ENCODE peak calls at places on chromosomes 3 and 15, in ten cellular contexts. One of them, this sample, is unnamed. For H3K4me1, the result is how much of the 10 kb centered on the place peaks cover.

GRCh38 chr15:42094512-42094963 is at the start of gene PLA2G4D:
- DNase-seq in ovary: no peak
- DNase-seq in endodermal cell: no peak
- DNase-seq in endothelial cell of umbilical vein: no peak
- DNase-seq in psoas muscle: no peak
- DNase-seq in CD8-positive, alpha-beta T cell: no peak
- DNase-seq in left ventricle myocardium inferior: no peak
- DNase-seq in right cardiac atrium: no peak
- DNase-seq in PC-3: peak
- DNase-seq in prostate gland: no peak
- DNase-seq in this sample: no peak

GRCh38 chr3:62875103-62876002 is at the start of gene CADPS:
- DNase-seq in ovary: no peak
- DNase-seq in endodermal cell: peak
- DNase-seq in endothelial cell of umbilical vein: no peak
- DNase-seq in psoas muscle: no peak
- DNase-seq in CD8-positive, alpha-beta T cell: no peak
- DNase-seq in left ventricle myocardium inferior: peak
- DNase-seq in right cardiac atrium: peak
- DNase-seq in PC-3: no peak
- DNase-seq in prostate gland: no peak
- DNase-seq in this sample: no peak

GRCh38 chr3:177978948-177979347 is 557.3 kb upstream of the KCNMB2 start:
- DNase-seq in ovary: no peak
- DNase-seq in endodermal cell: no peak
- DNase-seq in endothelial cell of umbilical vein: no peak
- DNase-seq in psoas muscle: no peak
- DNase-seq in CD8-positive, alpha-beta T cell: no peak
- DNase-seq in left ventricle myocardium inferior: no peak
- DNase-seq in right cardiac atrium: no peak
- DNase-seq in PC-3: no peak
- DNase-seq in prostate gland: no peak
- DNase-seq in this sample: no peak

GRCh38 chr15:41849861-41850260 is 11.2 kb downstream of the PLA2G4B start:
- DNase-seq in ovary: no peak
- DNase-seq in endodermal cell: no peak
- DNase-seq in endothelial cell of umbilical vein: no peak
- DNase-seq in psoas muscle: no peak
- DNase-seq in CD8-positive, alpha-beta T cell: no peak
- DNase-seq in left ventricle myocardium inferior: no peak
- DNase-seq in right cardiac atrium: no peak
- DNase-seq in PC-3: no peak
- DNase-seq in prostate gland: peak
- DNase-seq in this sample: no peak

GRCh38 chr3:123611077-123611476 is 26.2 kb upstream of the HACD2 start:
- DNase-seq in ovary: no peak
- DNase-seq in endodermal cell: no peak
- DNase-seq in endothelial cell of umbilical vein: peak
- DNase-seq in psoas muscle: no peak
- DNase-seq in CD8-positive, alpha-beta T cell: no peak
- DNase-seq in left ventricle myocardium inferior: no peak
- DNase-seq in right cardiac atrium: no peak
- DNase-seq in PC-3: no peak
- DNase-seq in prostate gland: no peak
- DNase-seq in this sample: no peak

GRCh38 chr15:95826831-95827230 is 503.7 kb upstream of the NR2F2 start:
- DNase-seq in ovary: no peak
- DNase-seq in endodermal cell: peak
- DNase-seq in endothelial cell of umbilical vein: no peak
- DNase-seq in psoas muscle: no peak
- DNase-seq in CD8-positive, alpha-beta T cell: no peak
- DNase-seq in left ventricle myocardium inferior: no peak
- DNase-seq in right cardiac atrium: no peak
- DNase-seq in PC-3: peak
- DNase-seq in prostate gland: no peak
- DNase-seq in this sample: no peak

GRCh38 chr3:103968131-103968530 is 1398.6 kb upstream of the ALCAM start:
- DNase-seq in ovary: no peak
- DNase-seq in endodermal cell: no peak
- DNase-seq in endothelial cell of umbilical vein: no peak
- DNase-seq in psoas muscle: no peak
- DNase-seq in CD8-positive, alpha-beta T cell: no peak
- DNase-seq in left ventricle myocardium inferior: no peak
- DNase-seq in right cardiac atrium: no peak
- DNase-seq in PC-3: no peak
- DNase-seq in prostate gland: no peak
- DNase-seq in this sample: no peak

GRCh38 chr15:48641416-48641815 is 4.1 kb downstream of the FBN1 start:
- DNase-seq in ovary: peak
- DNase-seq in endodermal cell: no peak
- DNase-seq in endothelial cell of umbilical vein: peak
- DNase-seq in psoas muscle: no peak
- DNase-seq in CD8-positive, alpha-beta T cell: no peak
- DNase-seq in left ventricle myocardium inferior: no peak
- DNase-seq in right cardiac atrium: no peak
- DNase-seq in PC-3: peak
- DNase-seq in prostate gland: no peak
- DNase-seq in this sample: no peak

GRCh38 chr3:45611619-45612018 is 17.1 kb downstream of the LIMD1 start:
- DNase-seq in ovary: no peak
- DNase-seq in endodermal cell: no peak
- DNase-seq in endothelial cell of umbilical vein: no peak
- DNase-seq in psoas muscle: no peak
- DNase-seq in CD8-positive, alpha-beta T cell: no peak
- DNase-seq in left ventricle myocardium inferior: no peak
- DNase-seq in right cardiac atrium: no peak
- DNase-seq in PC-3: peak
- DNase-seq in prostate gland: no peak
- DNase-seq in this sample: no peak

GRCh38 chr3:52248816-52249547 is 3.4 kb downstream of the PPM1M start:
- DNase-seq in ovary: no peak
- DNase-seq in endodermal cell: no peak
- DNase-seq in endothelial cell of umbilical vein: peak
- DNase-seq in psoas muscle: peak
- DNase-seq in CD8-positive, alpha-beta T cell: no peak
- DNase-seq in left ventricle myocardium inferior: peak
- DNase-seq in right cardiac atrium: peak
- DNase-seq in PC-3: no peak
- DNase-seq in prostate gland: no peak
- DNase-seq in this sample: no peak

GRCh38 chr3:118550122-118550521 is 484.5 kb downstream of the IGSF11 start:
- DNase-seq in ovary: no peak
- DNase-seq in endodermal cell: no peak
- DNase-seq in endothelial cell of umbilical vein: peak
- DNase-seq in psoas muscle: no peak
- DNase-seq in CD8-positive, alpha-beta T cell: no peak
- DNase-seq in left ventricle myocardium inferior: no peak
- DNase-seq in right cardiac atrium: no peak
- DNase-seq in PC-3: no peak
- DNase-seq in prostate gland: no peak
- DNase-seq in this sample: no peak

GRCh38 chr3:4995500-4996053 is 16.3 kb downstream of the BHLHE40 start:
- DNase-seq in ovary: no peak
- DNase-seq in endodermal cell: peak
- DNase-seq in endothelial cell of umbilical vein: no peak
- DNase-seq in psoas muscle: peak
- DNase-seq in CD8-positive, alpha-beta T cell: no peak
- DNase-seq in left ventricle myocardium inferior: no peak
- DNase-seq in right cardiac atrium: no peak
- DNase-seq in PC-3: peak
- DNase-seq in prostate gland: no peak
- DNase-seq in this sample: no peak

GRCh38 chr3:173938159-173938558 is 540.6 kb downstream of the NLGN1 start:
- DNase-seq in ovary: no peak
- DNase-seq in endodermal cell: no peak
- DNase-seq in endothelial cell of umbilical vein: peak
- DNase-seq in psoas muscle: no peak
- DNase-seq in CD8-positive, alpha-beta T cell: no peak
- DNase-seq in left ventricle myocardium inferior: no peak
- DNase-seq in right cardiac atrium: no peak
- DNase-seq in PC-3: peak
- DNase-seq in prostate gland: no peak
- DNase-seq in this sample: no peak

GRCh38 chr15:33543957-33544356 is 233.2 kb downstream of the RYR3 start:
- DNase-seq in ovary: no peak
- DNase-seq in endodermal cell: no peak
- DNase-seq in endothelial cell of umbilical vein: no peak
- DNase-seq in psoas muscle: no peak
- DNase-seq in CD8-positive, alpha-beta T cell: no peak
- DNase-seq in left ventricle myocardium inferior: no peak
- DNase-seq in right cardiac atrium: no peak
- DNase-seq in PC-3: no peak
- DNase-seq in prostate gland: no peak
- DNase-seq in this sample: no peak

GRCh38 chr15:24752354-24752753 is 76.8 kb downstream of the NPAP1 start:
- DNase-seq in ovary: no peak
- DNase-seq in endodermal cell: peak
- DNase-seq in endothelial cell of umbilical vein: no peak
- DNase-seq in psoas muscle: no peak
- DNase-seq in CD8-positive, alpha-beta T cell: no peak
- DNase-seq in left ventricle myocardium inferior: no peak
- DNase-seq in right cardiac atrium: no peak
- DNase-seq in PC-3: no peak
- DNase-seq in prostate gland: no peak
- DNase-seq in this sample: no peak

GRCh38 chr3:10268930-10269329 is 20.7 kb downstream of the TATDN2 start:
- DNase-seq in ovary: no peak
- DNase-seq in endodermal cell: no peak
- DNase-seq in endothelial cell of umbilical vein: no peak
- DNase-seq in psoas muscle: peak
- DNase-seq in CD8-positive, alpha-beta T cell: no peak
- DNase-seq in left ventricle myocardium inferior: no peak
- DNase-seq in right cardiac atrium: no peak
- DNase-seq in PC-3: no peak
- DNase-seq in prostate gland: no peak
- DNase-seq in this sample: no peak

GRCh38 chr3:136195258-136196063 is 674 bp downstream of the MSL2 start:
- DNase-seq in ovary: peak
- DNase-seq in endodermal cell: peak
- DNase-seq in endothelial cell of umbilical vein: peak
- DNase-seq in psoas muscle: peak
- DNase-seq in CD8-positive, alpha-beta T cell: peak
- DNase-seq in left ventricle myocardium inferior: peak
- DNase-seq in right cardiac atrium: peak
- DNase-seq in PC-3: peak
- DNase-seq in prostate gland: peak
- DNase-seq in this sample: peak

GRCh38 chr15:62739082-62739481 is 303.5 kb upstream of the TPM1 start:
- DNase-seq in ovary: no peak
- DNase-seq in endodermal cell: peak
- DNase-seq in endothelial cell of umbilical vein: no peak
- DNase-seq in psoas muscle: no peak
- DNase-seq in CD8-positive, alpha-beta T cell: no peak
- DNase-seq in left ventricle myocardium inferior: no peak
- DNase-seq in right cardiac atrium: no peak
- DNase-seq in PC-3: peak
- DNase-seq in prostate gland: no peak
- DNase-seq in this sample: no peak
- H3K4me1 ChIP-seq in ovary: under half
- H3K4me1 ChIP-seq in endodermal cell: under half
- H3K4me1 ChIP-seq in endothelial cell of umbilical vein: under half
- H3K4me1 ChIP-seq in psoas muscle: under half
- H3K4me1 ChIP-seq in CD8-positive, alpha-beta T cell: under half
- H3K4me1 ChIP-seq in left ventricle myocardium inferior: under half
- H3K4me1 ChIP-seq in right cardiac atrium: under half
- H3K4me1 ChIP-seq in PC-3: under half
- H3K4me1 ChIP-seq in prostate gland: under half
- H3K4me1 ChIP-seq in this sample: under half

GRCh38 chr3:72411843-72412242 is 436.4 kb downstream of the SHQ1 start:
- DNase-seq in ovary: no peak
- DNase-seq in endodermal cell: no peak
- DNase-seq in endothelial cell of umbilical vein: peak
- DNase-seq in psoas muscle: no peak
- DNase-seq in CD8-positive, alpha-beta T cell: no peak
- DNase-seq in left ventricle myocardium inferior: no peak
- DNase-seq in right cardiac atrium: no peak
- DNase-seq in PC-3: no peak
- DNase-seq in prostate gland: no peak
- DNase-seq in this sample: no peak

GRCh38 chr3:72411102-72411501 is 437.1 kb downstream of the SHQ1 start:
- DNase-seq in ovary: no peak
- DNase-seq in endodermal cell: no peak
- DNase-seq in endothelial cell of umbilical vein: no peak
- DNase-seq in psoas muscle: no peak
- DNase-seq in CD8-positive, alpha-beta T cell: no peak
- DNase-seq in left ventricle myocardium inferior: no peak
- DNase-seq in right cardiac atrium: no peak
- DNase-seq in PC-3: peak
- DNase-seq in prostate gland: no peak
- DNase-seq in this sample: no peak

GRCh38 chr3:72412557-72412956 is 435.7 kb downstream of the SHQ1 start:
- DNase-seq in ovary: no peak
- DNase-seq in endodermal cell: no peak
- DNase-seq in endothelial cell of umbilical vein: no peak
- DNase-seq in psoas muscle: no peak
- DNase-seq in CD8-positive, alpha-beta T cell: no peak
- DNase-seq in left ventricle myocardium inferior: no peak
- DNase-seq in right cardiac atrium: no peak
- DNase-seq in PC-3: no peak
- DNase-seq in prostate gland: no peak
- DNase-seq in this sample: no peak

GRCh38 chr3:72413228-72413627 is 435.0 kb downstream of the SHQ1 start:
- DNase-seq in ovary: no peak
- DNase-seq in endodermal cell: no peak
- DNase-seq in endothelial cell of umbilical vein: peak
- DNase-seq in psoas muscle: no peak
- DNase-seq in CD8-positive, alpha-beta T cell: no peak
- DNase-seq in left ventricle myocardium inferior: no peak
- DNase-seq in right cardiac atrium: no peak
- DNase-seq in PC-3: peak
- DNase-seq in prostate gland: no peak
- DNase-seq in this sample: no peak

GRCh38 chr3:72414481-72415016 is 433.7 kb downstream of the SHQ1 start:
- DNase-seq in ovary: no peak
- DNase-seq in endodermal cell: no peak
- DNase-seq in endothelial cell of umbilical vein: no peak
- DNase-seq in psoas muscle: no peak
- DNase-seq in CD8-positive, alpha-beta T cell: no peak
- DNase-seq in left ventricle myocardium inferior: no peak
- DNase-seq in right cardiac atrium: no peak
- DNase-seq in PC-3: no peak
- DNase-seq in prostate gland: no peak
- DNase-seq in this sample: no peak
- H3K4me1 ChIP-seq in ovary: under half
- H3K4me1 ChIP-seq in endodermal cell: under half
- H3K4me1 ChIP-seq in endothelial cell of umbilical vein: under half
- H3K4me1 ChIP-seq in psoas muscle: half or more
- H3K4me1 ChIP-seq in CD8-positive, alpha-beta T cell: under half
- H3K4me1 ChIP-seq in left ventricle myocardium inferior: half or more
- H3K4me1 ChIP-seq in right cardiac atrium: under half
- H3K4me1 ChIP-seq in PC-3: under half
- H3K4me1 ChIP-seq in prostate gland: under half
- H3K4me1 ChIP-seq in this sample: under half

GRCh38 chr15:74412159-74412558 is 21.6 kb downstream of the SEMA7A start:
- DNase-seq in ovary: no peak
- DNase-seq in endodermal cell: no peak
- DNase-seq in endothelial cell of umbilical vein: no peak
- DNase-seq in psoas muscle: no peak
- DNase-seq in CD8-positive, alpha-beta T cell: no peak
- DNase-seq in left ventricle myocardium inferior: no peak
- DNase-seq in right cardiac atrium: no peak
- DNase-seq in PC-3: no peak
- DNase-seq in prostate gland: no peak
- DNase-seq in this sample: no peak
- H3K4me1 ChIP-seq in ovary: under half
- H3K4me1 ChIP-seq in endodermal cell: under half
- H3K4me1 ChIP-seq in endothelial cell of umbilical vein: under half
- H3K4me1 ChIP-seq in psoas muscle: under half
- H3K4me1 ChIP-seq in CD8-positive, alpha-beta T cell: under half
- H3K4me1 ChIP-seq in left ventricle myocardium inferior: under half
- H3K4me1 ChIP-seq in right cardiac atrium: under half
- H3K4me1 ChIP-seq in PC-3: half or more
- H3K4me1 ChIP-seq in prostate gland: under half
- H3K4me1 ChIP-seq in this sample: under half

GRCh38 chr15:62606376-62607164 is 436.0 kb upstream of the TPM1 start:
- DNase-seq in ovary: no peak
- DNase-seq in endodermal cell: no peak
- DNase-seq in endothelial cell of umbilical vein: no peak
- DNase-seq in psoas muscle: no peak
- DNase-seq in CD8-positive, alpha-beta T cell: no peak
- DNase-seq in left ventricle myocardium inferior: no peak
- DNase-seq in right cardiac atrium: no peak
- DNase-seq in PC-3: peak
- DNase-seq in prostate gland: no peak
- DNase-seq in this sample: no peak
- H3K4me1 ChIP-seq in ovary: under half
- H3K4me1 ChIP-seq in endodermal cell: under half
- H3K4me1 ChIP-seq in endothelial cell of umbilical vein: under half
- H3K4me1 ChIP-seq in psoas muscle: under half
- H3K4me1 ChIP-seq in CD8-positive, alpha-beta T cell: under half
- H3K4me1 ChIP-seq in left ventricle myocardium inferior: half or more
- H3K4me1 ChIP-seq in right cardiac atrium: under half
- H3K4me1 ChIP-seq in PC-3: half or more
- H3K4me1 ChIP-seq in prostate gland: under half
- H3K4me1 ChIP-seq in this sample: under half